ENCODE peak calls at places on chromosomes 3 and 15, in seven cellular contexts. J, L, E, M, Q, A and W are unnamed samples.

GRCh38 chr15:90710436-90710835 is 6.7 kb upstream of the BLM start:
- DNase-seq in E (no peak), M (peak; percentile 5), Q (no peak), A (no peak), L (no peak), J (no peak), W (no peak)

GRCh38 chr15:77533530-77533929 is 99.2 kb downstream of the LINGO1 start:
- DNase-seq in Q (no peak), E (no peak), L (no peak), J (no peak), A (no peak), M (no peak), W (no peak)

GRCh38 chr3:128081846-128082245 is 29.6 kb downstream of the SEC61A1 start:
- DNase-seq in E (no peak), L (peak; percentile 36), A (no peak), Q (peak; percentile 49), J (no peak), M (peak; percentile 60), W (no peak)

GRCh38 chr3:71374582-71374981 is 208.9 kb downstream of the FOXP1 start:
- DNase-seq in J (no peak), L (no peak), Q (no peak), E (no peak), A (no peak), M (no peak), W (no peak)

GRCh38 chr3:149990423-149990953 is 19.8 kb upstream of the PFN2 start:
- DNase-seq in L (no peak), E (no peak), J (no peak), Q (no peak), M (no peak), A (no peak), W (no peak)

GRCh38 chr3:176734146-176734545 is 463.1 kb downstream of the TBL1XR1 start:
- DNase-seq in J (no peak), Q (no peak), M (no peak), E (no peak), L (no peak), A (no peak), W (no peak)

GRCh38 chr15:60405405-60405804 is 7.6 kb upstream of the ANXA2 start:
- DNase-seq in Q (no peak), A (no peak), J (no peak), L (no peak), M (no peak), E (no peak), W (no peak)

GRCh38 chr15:55791576-55792400 is 48.8 kb upstream of the PRTG start:
- DNase-seq in Q (peak; percentile 36), L (peak; percentile 66), J (no peak), E (no peak), M (peak; percentile 90), A (no peak), W (peak; percentile 69)

GRCh38 chr3:170953229-170953628 is 44.8 kb upstream of the EIF5A2 start:
- DNase-seq in Q (no peak), L (no peak), E (no peak), A (no peak), J (no peak), M (no peak), W (no peak)

GRCh38 chr3:129068291-129068886 is 7.8 kb downstream of the GP9 start:
- DNase-seq in L (no peak), E (no peak), Q (no peak), J (no peak), M (peak; percentile 21), A (no peak), W (no peak)

GRCh38 chr3:152969557-152970300 is 134.8 kb downstream of the P2RY1 start:
- DNase-seq in J (no peak), A (no peak), Q (peak; percentile 93), L (peak; percentile 19), E (no peak), M (peak; percentile 33), W (no peak)

GRCh38 chr3:128548011-128548410 is 55.0 kb upstream of the GATA2 start:
- DNase-seq in A (no peak), L (no peak), M (no peak), E (no peak), J (no peak), Q (no peak), W (no peak)

GRCh38 chr3:4772171-4772804 is 206.9 kb upstream of the BHLHE40 start:
- DNase-seq in E (no peak), Q (peak; percentile 27), A (peak; percentile 84), J (peak; percentile 92), L (peak; percentile 55), M (peak; percentile 70), W (no peak)

DNA sequence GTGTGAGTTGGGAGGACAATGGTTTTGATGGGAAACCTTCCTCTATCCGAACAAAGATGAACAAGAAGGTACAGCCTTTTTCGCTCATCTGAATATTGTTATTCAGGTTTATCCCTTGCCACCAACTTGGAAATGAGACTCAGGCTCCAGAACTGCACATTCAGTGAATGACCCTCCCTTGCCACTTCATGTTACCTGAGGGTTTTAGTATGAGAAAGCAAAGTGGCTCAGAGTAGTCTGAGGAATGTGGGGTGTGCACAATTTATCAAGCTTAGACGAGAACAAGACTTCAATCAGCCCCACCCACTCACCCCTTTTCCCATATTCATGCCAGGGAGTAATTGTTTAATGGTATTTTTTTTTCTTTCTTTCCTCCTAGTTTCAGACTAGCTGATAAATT is 265.3 kb upstream of the POU1F1 start:
- DNase-seq in M (no peak), L (no peak), E (no peak), J (no peak), A (no peak), Q (no peak), W (no peak)
- TF ChIP-seq CTCF in M (no peak), L (no peak), E (no peak), J (no peak), A (no peak), Q (no peak), W (no peak)

GRCh38 chr3:188179006-188179966 is 25.3 kb downstream of the LPP start:
- DNase-seq in L (peak; percentile 76), Q (no peak), M (peak; percentile 51), E (no peak), A (peak; percentile 27), J (peak; percentile 52), W (peak; percentile 35)
- H3K4me3 ChIP-seq in L (no peak overlapping the region), Q (no peak overlapping the region), M (no peak overlapping the region), E (no peak overlapping the region), A (peak overlapping the region; percentile 0), J (no peak overlapping the region), W (no peak overlapping the region)

DNA sequence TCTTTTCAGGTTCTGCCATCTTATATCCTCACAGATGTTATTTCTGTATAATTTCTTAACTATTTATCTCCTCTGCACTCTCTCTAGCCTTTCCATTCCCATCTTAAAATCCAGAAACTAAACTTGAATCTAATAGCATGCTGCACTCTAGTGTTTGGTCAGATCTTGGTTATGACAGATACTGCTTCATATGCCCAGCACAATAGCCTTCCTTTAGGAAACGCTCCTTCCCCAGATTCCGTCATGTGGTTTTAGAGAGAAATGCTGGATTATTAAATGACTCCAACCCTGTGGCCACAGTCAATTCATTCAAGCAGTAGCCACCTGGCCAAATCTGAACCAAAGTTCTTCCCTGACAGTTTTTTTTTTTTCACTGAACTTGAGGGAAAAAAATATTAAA is 19.4 kb downstream of the RASGRP1 start:
- DNase-seq in A (no peak), E (no peak), Q (no peak), M (peak; percentile 53), L (no peak), J (no peak), W (no peak)
- TF ChIP-seq CTCF in A (no peak), E (no peak), Q (peak; percentile 19), M (peak; percentile 34), L (no peak), J (no peak), W (no peak)

GRCh38 chr3:114756506-114757279 is 390.4 kb downstream of the ZBTB20 start:
- DNase-seq in M (peak; percentile 43), Q (no peak), A (no peak), L (peak; percentile 22), E (peak; percentile 41), J (no peak), W (no peak)

GRCh38 chr3:114762144-114762543 is 384.9 kb downstream of the ZBTB20 start:
- DNase-seq in A (no peak), Q (no peak), M (no peak), L (no peak), J (no peak), E (no peak), W (no peak)

GRCh38 chr3:114764056-114764492 is 383.0 kb downstream of the ZBTB20 start:
- DNase-seq in Q (peak; percentile 12), M (peak; percentile 26), E (no peak), A (no peak), J (no peak), L (peak; percentile 3), W (no peak)

GRCh38 chr3:114760679-114761078 is 386.4 kb downstream of the ZBTB20 start:
- DNase-seq in Q (no peak), A (no peak), M (no peak), J (no peak), L (no peak), E (peak; percentile 5), W (no peak)

DNA sequence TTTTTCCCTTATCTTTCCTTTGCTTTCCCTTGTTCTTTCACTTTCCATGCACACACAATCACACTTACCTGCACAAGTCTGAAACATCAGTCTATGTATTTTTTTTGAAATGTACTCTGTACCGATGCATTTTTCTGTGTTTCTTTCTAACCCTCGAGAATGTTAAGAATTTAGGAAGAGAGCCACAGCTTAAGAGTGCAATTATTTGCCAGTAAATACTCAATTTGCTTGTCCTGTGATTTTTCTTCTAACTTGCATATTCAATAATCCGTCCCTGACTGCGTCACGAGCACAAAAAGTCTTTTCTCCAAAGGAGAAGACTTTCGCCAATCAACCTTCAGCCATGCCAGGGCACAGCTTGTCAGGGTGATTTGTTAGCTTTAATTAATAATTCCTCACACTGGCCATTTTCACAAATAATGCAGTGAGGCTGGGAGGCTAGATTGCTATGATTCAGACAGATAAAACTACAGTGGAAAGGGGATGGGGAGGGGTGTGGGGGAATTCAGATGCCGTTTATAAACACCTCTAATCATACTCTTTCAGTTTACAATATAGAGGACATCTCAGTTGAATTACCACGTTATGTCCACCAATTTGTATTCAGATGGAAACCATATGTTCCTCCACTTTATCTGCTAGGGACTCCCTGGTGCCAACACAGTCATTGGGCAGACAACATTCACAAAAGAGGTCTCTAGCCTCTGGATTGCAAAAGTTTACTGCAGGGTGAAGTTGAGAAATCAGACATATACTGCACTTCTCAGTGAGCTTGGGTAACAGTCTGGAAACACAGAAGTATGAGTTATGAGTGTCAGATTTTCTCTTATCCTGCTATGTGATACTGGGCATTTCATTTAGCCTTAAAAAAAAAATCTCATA is 388.0 kb downstream of the ZBTB20 start:
- DNase-seq in E (no peak), Q (no peak), A (no peak), M (peak; percentile 83), L (peak; percentile 40), J (no peak), W (peak; percentile 11)
- H3K4me3 ChIP-seq in E (no peak overlapping the region), Q (no peak overlapping the region), A (peak overlapping the region; percentile 51), M (peak overlapping the region; percentile 37), L (peak overlapping the region; percentile 19), J (no peak overlapping the region), W (peak overlapping the region; percentile 19)

GRCh38 chr3:100761211-100761921 is 52.1 kb downstream of the TFG start:
- DNase-seq in M (no peak), A (no peak), Q (peak; percentile 50), J (no peak), E (peak; percentile 49), L (no peak), W (no peak)
- TF ChIP-seq CTCF in M (peak; percentile 38), A (peak; percentile 27), Q (peak; percentile 59), J (no peak), E (peak; percentile 43), L (peak; percentile 24), W (no peak)